ENCODE peak calls at places on chromosomes 6 and 20, in five cellular contexts. One of them, this sample, is unnamed.
A peak's percentile ranks its signal among the peaks of the same experiment; 100 is the strongest.

GRCh38 chr6:15160812-15161211 is 85.1 kb upstream of the JARID2 start:
- DNase-seq in GM23248: peak; percentile 50
- DNase-seq in H1: no peak
- DNase-seq in keratinocyte: no peak
- DNase-seq in HepG2: no peak
- DNase-seq in this sample: no peak

GRCh38 chr6:137309078-137309762 is 90.0 kb upstream of the IFNGR1 start:
- DNase-seq in GM23248: peak; percentile 70
- DNase-seq in H1: no peak
- DNase-seq in keratinocyte: peak; percentile 32
- DNase-seq in HepG2: peak; percentile 56
- DNase-seq in this sample: no peak

GRCh38 chr6:56334937-56335336 is 87.6 kb upstream of the COL21A1 start:
- DNase-seq in GM23248: peak; percentile 88
- DNase-seq in H1: no peak
- DNase-seq in keratinocyte: peak; percentile 52
- DNase-seq in HepG2: no peak
- DNase-seq in this sample: no peak

GRCh38 chr6:16769131-16769985 is 8.1 kb upstream of the ATXN1 start:
- DNase-seq in GM23248: peak; percentile 92
- DNase-seq in H1: no peak
- DNase-seq in keratinocyte: no peak
- DNase-seq in HepG2: peak; percentile 39
- DNase-seq in this sample: no peak

GRCh38 chr6:46651006-46651405 is 1.6 kb downstream of the CYP39A1 start:
- DNase-seq in GM23248: no peak
- DNase-seq in H1: no peak
- DNase-seq in keratinocyte: no peak
- DNase-seq in HepG2: no peak
- DNase-seq in this sample: no peak

GRCh38 chr6:7545509-7546369 is 4.3 kb downstream of the DSP start:
- DNase-seq in GM23248: peak; percentile 35
- DNase-seq in H1: no peak
- DNase-seq in keratinocyte: no peak
- DNase-seq in HepG2: no peak
- DNase-seq in this sample: no peak

GRCh38 chr6:15969236-15969778 is 159.6 kb upstream of the MYLIP start:
- DNase-seq in GM23248: peak; percentile 45
- DNase-seq in H1: no peak
- DNase-seq in keratinocyte: peak; percentile 60
- DNase-seq in HepG2: no peak
- DNase-seq in this sample: no peak

GRCh38 chr6:123829302-123829953 is 25.8 kb downstream of the NKAIN2 start:
- DNase-seq in GM23248: peak; percentile 61
- DNase-seq in H1: no peak
- DNase-seq in keratinocyte: peak; percentile 71
- DNase-seq in HepG2: no peak
- DNase-seq in this sample: no peak

GRCh38 chr6:73011945-73012344 is 213.4 kb downstream of the KHDC1L start:
- DNase-seq in GM23248: no peak
- DNase-seq in H1: no peak
- DNase-seq in keratinocyte: no peak
- DNase-seq in HepG2: no peak
- DNase-seq in this sample: no peak

GRCh38 chr20:62931464-62931863 is 5.2 kb upstream of the DIDO1 start:
- DNase-seq in GM23248: no peak
- DNase-seq in H1: no peak
- DNase-seq in keratinocyte: no peak
- DNase-seq in HepG2: no peak
- DNase-seq in this sample: no peak

GRCh38 chr20:16505894-16506293 is 67.4 kb downstream of the KIF16B start:
- DNase-seq in GM23248: no peak
- DNase-seq in H1: no peak
- DNase-seq in keratinocyte: no peak
- DNase-seq in HepG2: no peak
- DNase-seq in this sample: no peak

GRCh38 chr6:112899541-112899940 is 552.4 kb downstream of the RFPL4B start:
- DNase-seq in GM23248: no peak
- DNase-seq in H1: no peak
- DNase-seq in keratinocyte: no peak
- DNase-seq in HepG2: no peak
- DNase-seq in this sample: no peak

GRCh38 chr6:91029211-91029610 is 442.3 kb upstream of the MAP3K7 start:
- DNase-seq in GM23248: no peak
- DNase-seq in H1: no peak
- DNase-seq in keratinocyte: no peak
- DNase-seq in HepG2: no peak
- DNase-seq in this sample: no peak

GRCh38 chr6:165301372-165302246 is 7.8 kb downstream of the C6orf118 start:
- DNase-seq in GM23248: no peak
- DNase-seq in H1: no peak
- DNase-seq in keratinocyte: no peak
- DNase-seq in HepG2: no peak
- DNase-seq in this sample: no peak

GRCh38 chr20:37235065-37235464 is 26.5 kb downstream of the GHRH start:
- DNase-seq in GM23248: no peak
- DNase-seq in H1: no peak
- DNase-seq in keratinocyte: no peak
- DNase-seq in HepG2: no peak
- DNase-seq in this sample: no peak

GRCh38 chr6:127146935-127147334 is 28.5 kb downstream of the RSPO3 start:
- DNase-seq in GM23248: peak; percentile 79
- DNase-seq in H1: peak; percentile 10
- DNase-seq in keratinocyte: no peak
- DNase-seq in HepG2: no peak
- DNase-seq in this sample: no peak

GRCh38 chr20:59064214-59064722 is 21.7 kb upstream of the PRELID3B start:
- DNase-seq in GM23248: no peak
- DNase-seq in H1: no peak
- DNase-seq in keratinocyte: no peak
- DNase-seq in HepG2: no peak
- DNase-seq in this sample: no peak

GRCh38 chr20:3172126-3172932 is 1.0 kb downstream of the LZTS3 start:
- DNase-seq in GM23248: no peak
- DNase-seq in H1: no peak
- DNase-seq in keratinocyte: no peak
- DNase-seq in HepG2: no peak
- DNase-seq in this sample: no peak

GRCh38 chr6:19354181-19354580 is 483.0 kb upstream of the ID4 start:
- DNase-seq in GM23248: no peak
- DNase-seq in H1: no peak
- DNase-seq in keratinocyte: no peak
- DNase-seq in HepG2: no peak
- DNase-seq in this sample: no peak

GRCh38 chr6:66854014-66854413 is 1147.0 kb upstream of the EYS start:
- DNase-seq in GM23248: no peak
- DNase-seq in H1: no peak
- DNase-seq in keratinocyte: no peak
- DNase-seq in HepG2: no peak
- DNase-seq in this sample: no peak

GRCh38 chr6:137157601-137158000 is 15.8 kb downstream of the IL22RA2 start:
- DNase-seq in GM23248: no peak
- DNase-seq in H1: no peak
- DNase-seq in keratinocyte: peak; percentile 40
- DNase-seq in HepG2: no peak
- DNase-seq in this sample: no peak

GRCh38 chr20:8073024-8073832 is 53.7 kb upstream of the TMX4 start:
- DNase-seq in GM23248: peak; percentile 74
- DNase-seq in H1: peak; percentile 19
- DNase-seq in keratinocyte: no peak
- DNase-seq in HepG2: peak; percentile 29
- DNase-seq in this sample: no peak

GRCh38 chr6:25606151-25606550 is 45.9 kb upstream of the SCGN start:
- DNase-seq in GM23248: no peak
- DNase-seq in H1: no peak
- DNase-seq in keratinocyte: no peak
- DNase-seq in HepG2: no peak
- DNase-seq in this sample: no peak

GRCh38 chr6:45736134-45736533 is 279.5 kb downstream of the CLIC5 start:
- DNase-seq in GM23248: no peak
- DNase-seq in H1: no peak
- DNase-seq in keratinocyte: no peak
- DNase-seq in HepG2: no peak
- DNase-seq in this sample: no peak

GRCh38 chr20:25076731-25077609 is 5.0 kb downstream of the VSX1 start:
- DNase-seq in GM23248: peak; percentile 60
- DNase-seq in H1: no peak
- DNase-seq in keratinocyte: peak; percentile 40
- DNase-seq in HepG2: peak; percentile 82
- DNase-seq in this sample: peak; percentile 86
- TF ChIP-seq EZH2 in GM23248: no peak
- TF ChIP-seq EZH2 in H1: no peak
- TF ChIP-seq EZH2 in keratinocyte: no peak
- TF ChIP-seq EZH2 in HepG2: no peak
- TF ChIP-seq EZH2 in this sample: no peak

GRCh38 chr6:78854501-78854900 is 12.8 kb upstream of the IRAK1BP1 start:
- DNase-seq in GM23248: no peak
- DNase-seq in H1: no peak
- DNase-seq in keratinocyte: no peak
- DNase-seq in HepG2: no peak
- DNase-seq in this sample: no peak
- H3K36me3 ChIP-seq in GM23248: no peaks in the 10 kb centered on the region
- H3K36me3 ChIP-seq in H1: no peaks in the 10 kb centered on the region
- H3K36me3 ChIP-seq in keratinocyte: no peaks in the 10 kb centered on the region
- H3K36me3 ChIP-seq in HepG2: no peaks in the 10 kb centered on the region
- H3K36me3 ChIP-seq in this sample: no peaks in the 10 kb centered on the region

GRCh38 chr6:43274916-43275597 is 23.0 kb upstream of the SLC22A7 start:
- DNase-seq in GM23248: peak; percentile 33
- DNase-seq in H1: no peak
- DNase-seq in keratinocyte: no peak
- DNase-seq in HepG2: peak; percentile 67
- DNase-seq in this sample: no peak
- TF ChIP-seq EZH2 in GM23248: no peak
- TF ChIP-seq EZH2 in H1: peak; percentile 35
- TF ChIP-seq EZH2 in keratinocyte: peak; percentile 84
- TF ChIP-seq EZH2 in HepG2: no peak
- TF ChIP-seq EZH2 in this sample: no peak

GRCh38 chr6:33774774-33775173 is 14.2 kb downstream of the LEMD2 start:
- DNase-seq in GM23248: no peak
- DNase-seq in H1: no peak
- DNase-seq in keratinocyte: no peak
- DNase-seq in HepG2: no peak
- DNase-seq in this sample: no peak
- H3K36me3 ChIP-seq in GM23248: peaks cover 39% of the 10 kb centered on the region
- H3K36me3 ChIP-seq in H1: peaks cover 44% of the 10 kb centered on the region
- H3K36me3 ChIP-seq in keratinocyte: peaks cover 45% of the 10 kb centered on the region
- H3K36me3 ChIP-seq in HepG2: peaks cover 43% of the 10 kb centered on the region
- H3K36me3 ChIP-seq in this sample: no peaks in the 10 kb centered on the region

DNA sequence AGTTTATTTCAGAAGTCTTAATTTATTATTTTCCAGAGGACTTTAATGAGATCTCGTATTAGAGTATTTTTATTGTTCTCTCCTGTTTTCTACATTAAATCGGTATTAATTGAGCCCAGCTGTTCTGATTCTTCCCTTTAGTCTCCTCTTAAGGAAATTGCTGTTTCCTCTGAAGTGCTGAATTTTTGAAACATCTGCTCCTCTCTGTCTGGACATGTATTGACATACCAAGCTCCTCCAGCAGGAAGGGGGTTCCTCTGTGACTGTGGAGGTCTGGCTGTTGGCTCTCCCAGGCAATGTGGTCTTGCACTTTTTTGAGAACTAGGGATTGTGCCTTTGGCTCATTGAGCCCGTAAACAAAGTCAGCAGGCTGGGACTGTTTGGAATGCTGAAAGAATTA is 74.9 kb downstream of the MAP3K4 start:
- DNase-seq in GM23248: peak; percentile 25
- DNase-seq in H1: no peak
- DNase-seq in keratinocyte: no peak
- DNase-seq in HepG2: no peak
- DNase-seq in this sample: no peak
- TF ChIP-seq EZH2 in GM23248: no peak
- TF ChIP-seq EZH2 in H1: no peak
- TF ChIP-seq EZH2 in keratinocyte: no peak
- TF ChIP-seq EZH2 in HepG2: no peak
- TF ChIP-seq EZH2 in this sample: no peak

DNA sequence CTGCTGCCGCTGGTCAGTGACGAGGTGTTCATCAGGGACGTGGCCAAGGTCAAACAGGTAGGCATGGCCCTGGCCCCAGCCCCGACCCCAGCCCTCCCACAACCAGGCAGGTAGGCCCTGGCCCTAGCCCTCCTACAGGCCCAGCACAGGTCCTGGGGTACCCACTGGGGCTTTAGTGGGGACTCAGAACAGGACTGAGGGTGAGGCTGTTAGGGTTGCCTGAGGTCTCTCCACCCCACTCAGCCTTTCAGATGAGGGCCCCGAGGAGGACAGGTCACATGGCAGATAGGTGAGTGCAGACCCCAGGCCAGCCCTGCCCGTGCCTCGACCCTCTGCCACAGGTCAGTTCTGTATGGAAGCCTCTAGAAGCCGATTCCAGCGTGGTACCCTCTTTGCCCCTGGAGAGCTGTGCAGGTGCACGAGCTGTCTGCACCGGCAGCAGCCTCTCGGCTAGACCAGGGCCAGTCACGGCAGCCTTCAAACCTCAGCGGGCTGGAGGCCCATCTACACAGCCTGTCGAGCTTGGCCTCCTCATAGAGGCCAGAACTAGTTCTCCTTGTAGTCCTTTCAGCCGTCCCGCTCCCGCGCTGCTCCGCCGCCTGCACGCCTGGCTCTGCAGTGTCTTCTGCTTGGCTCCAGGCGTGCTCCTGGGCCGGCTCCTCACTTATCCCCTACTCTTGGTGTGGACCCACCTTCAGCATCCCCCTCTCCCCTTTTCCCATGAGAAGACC is 35.5 kb downstream of the PYGB start:
- DNase-seq in GM23248: no peak
- DNase-seq in H1: no peak
- DNase-seq in keratinocyte: no peak
- DNase-seq in HepG2: no peak
- DNase-seq in this sample: no peak
- H3K36me3 ChIP-seq in GM23248: no peaks in the 10 kb centered on the region
- H3K36me3 ChIP-seq in H1: peaks cover 24% of the 10 kb centered on the region
- H3K36me3 ChIP-seq in keratinocyte: peaks cover 75% of the 10 kb centered on the region
- H3K36me3 ChIP-seq in HepG2: peaks cover 58% of the 10 kb centered on the region
- H3K36me3 ChIP-seq in this sample: no peaks in the 10 kb centered on the region